ENCODE peak calls at places on chromosomes 7 and 10, in nine cellular contexts. N is right cardiac atrium; F is kidney epithelial cell; O is naive thymus-derived CD4-positive, alpha-beta T cell; E is cardiac fibroblast; I is ovary; K is fibroblast of lung; M is colonic mucosa; T is foreskin fibroblast. V is an unnamed sample.

GRCh38 chr7:50621932-50622587 is 56.9 kb upstream of the DDC start:
- DNase-seq in N (peak), F (no peak), O (no peak), E (no peak), I (no peak), K (no peak), M (no peak), T (no peak), V (no peak)

GRCh38 chr10:114491933-114492332 is 87.6 kb upstream of the AFAP1L2 start:
- DNase-seq in N (peak), F (no peak), O (no peak), E (no peak), I (peak), K (peak), M (no peak), T (no peak), V (no peak)

GRCh38 chr7:132656846-132657776 is 80.8 kb upstream of the PLXNA4 start:
- DNase-seq in N (no peak), F (no peak), O (no peak), E (peak), I (no peak), K (no peak), M (no peak), T (no peak), V (no peak)

GRCh38 chr10:73413528-73414229 is at the start of gene ANXA7:
- DNase-seq in N (peak), F (no peak), O (peak), E (peak), I (peak), K (peak), M (peak), T (peak), V (no peak)

GRCh38 chr10:13867822-13868221 is 281.1 kb downstream of the PRPF18 start:
- DNase-seq in N (no peak), F (no peak), O (no peak), E (no peak), I (no peak), K (no peak), M (no peak), T (no peak), V (no peak)

GRCh38 chr10:1625731-1626130 is 111.6 kb downstream of the ADARB2 start:
- DNase-seq in N (no peak), F (no peak), O (no peak), E (no peak), I (no peak), K (no peak), M (no peak), T (no peak), V (no peak)

GRCh38 chr7:30595461-30596042 is 874 bp downstream of the GARS1 start:
- DNase-seq in N (no peak), F (no peak), O (no peak), E (peak), I (no peak), K (peak), M (peak), T (no peak), V (no peak)

GRCh38 chr7:2229467-2229866 is 3.3 kb downstream of the MAD1L1 start:
- DNase-seq in N (no peak), F (no peak), O (no peak), E (no peak), I (no peak), K (no peak), M (no peak), T (no peak), V (no peak)

GRCh38 chr7:129240119-129240815 is 15.4 kb downstream of the AHCYL2 start:
- DNase-seq in N (no peak), F (peak), O (no peak), E (no peak), I (no peak), K (peak), M (no peak), T (no peak), V (no peak)

GRCh38 chr10:101745074-101745690 is 30.7 kb downstream of the FGF8 start:
- DNase-seq in N (no peak), F (no peak), O (no peak), E (no peak), I (no peak), K (no peak), M (peak), T (no peak), V (no peak)

GRCh38 chr7:8511810-8512209 is 78.4 kb downstream of the NXPH1 start:
- DNase-seq in N (peak), F (no peak), O (no peak), E (no peak), I (no peak), K (no peak), M (no peak), T (no peak), V (no peak)

GRCh38 chr10:28616514-28616913 is 60.8 kb upstream of the BAMBI start:
- DNase-seq in N (no peak), F (no peak), O (no peak), E (no peak), I (no peak), K (no peak), M (no peak), T (no peak), V (no peak)

GRCh38 chr10:87094373-87095240 is at the start of the genes GLUD1 and SHLD2:
- DNase-seq in N (peak), F (peak), O (peak), E (peak), I (peak), K (peak), M (peak), T (peak), V (no peak)

GRCh38 chr10:70247360-70247759 is 14.1 kb upstream of the PPA1 start:
- DNase-seq in N (no peak), F (no peak), O (no peak), E (no peak), I (no peak), K (no peak), M (no peak), T (no peak), V (no peak)

DNA sequence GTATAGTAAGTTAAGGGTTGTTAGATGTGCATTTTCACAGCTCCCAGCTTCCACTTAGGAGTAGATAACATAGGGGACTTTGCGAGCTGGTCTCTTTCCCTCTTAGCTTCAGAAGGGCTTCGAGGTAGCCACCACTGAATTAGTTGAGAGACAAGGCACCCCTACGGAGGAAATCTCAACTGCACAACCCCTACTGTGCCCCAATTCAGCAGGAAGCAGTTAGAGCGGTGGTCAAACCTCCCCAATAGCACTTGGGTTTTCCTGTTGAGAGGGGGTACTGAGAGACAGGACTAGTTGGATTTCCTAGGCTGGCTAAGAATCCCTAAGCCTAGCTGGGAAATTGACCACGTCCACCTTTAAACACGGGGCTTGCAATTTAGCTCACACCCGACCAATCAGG is 1.1 kb upstream of the HERPUD2 start:
- DNase-seq in N (no peak), F (no peak), O (no peak), E (no peak), I (no peak), K (no peak), M (no peak), T (no peak), V (no peak)
- H3K4me3 ChIP-seq in N (peak), F (no peak), O (peak), E (peak), I (peak), K (peak), M (no peak), T (peak), V (peak)

DNA sequence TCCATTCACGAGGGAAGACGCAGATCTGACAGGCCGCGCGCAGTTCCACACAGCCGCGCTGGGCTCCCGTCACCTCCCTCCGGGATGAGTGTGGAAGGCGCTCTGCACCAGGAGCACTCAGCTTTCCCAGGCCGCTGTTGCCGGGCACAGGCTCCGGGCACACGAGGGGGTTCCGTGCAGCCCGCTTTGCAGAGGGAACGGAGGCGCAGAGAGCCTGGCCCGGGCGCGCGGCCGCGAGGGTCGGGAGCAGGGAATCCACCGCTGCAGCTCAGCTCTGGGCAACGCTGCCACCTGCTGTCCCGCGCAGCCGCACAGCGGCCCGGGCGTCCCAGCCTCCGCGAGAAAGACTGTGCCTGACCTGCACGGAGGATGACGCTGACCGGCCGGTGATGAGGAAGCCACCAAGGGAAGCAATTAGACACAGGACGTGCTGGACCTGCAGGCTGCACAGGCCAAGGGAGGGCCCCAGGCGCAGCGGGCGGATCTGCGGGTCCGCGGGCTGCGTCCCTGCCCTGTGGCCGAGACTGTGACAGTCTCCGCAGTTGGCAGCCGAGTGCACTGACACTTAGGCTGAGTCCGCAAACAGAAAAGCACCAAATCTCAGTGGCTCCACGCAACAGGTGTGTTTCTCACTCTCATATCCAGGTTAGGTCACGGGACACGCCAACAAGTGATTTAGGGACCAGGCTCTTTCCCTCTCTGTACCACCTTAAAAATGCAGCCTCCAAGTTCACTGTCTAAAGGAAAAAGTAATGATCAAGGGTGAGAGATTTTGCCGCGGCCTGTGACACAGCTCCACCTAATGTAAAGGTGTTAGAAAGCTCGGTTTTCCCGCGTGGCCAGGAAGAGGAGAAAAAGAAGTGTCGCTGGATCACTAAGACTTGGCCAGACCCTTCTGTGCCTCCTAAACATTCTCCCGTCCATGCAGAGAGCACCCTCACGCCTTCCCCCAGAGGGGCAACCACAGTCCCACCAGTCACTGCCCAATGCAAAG is 94.5 kb downstream of the SEC61G start:
- DNase-seq in N (peak), F (no peak), O (peak), E (peak), I (peak), K (peak), M (peak), T (peak), V (no peak)
- H3K4me3 ChIP-seq in N (peak), F (peak), O (no peak), E (no peak), I (peak), K (no peak), M (peak), T (peak), V (peak)

DNA sequence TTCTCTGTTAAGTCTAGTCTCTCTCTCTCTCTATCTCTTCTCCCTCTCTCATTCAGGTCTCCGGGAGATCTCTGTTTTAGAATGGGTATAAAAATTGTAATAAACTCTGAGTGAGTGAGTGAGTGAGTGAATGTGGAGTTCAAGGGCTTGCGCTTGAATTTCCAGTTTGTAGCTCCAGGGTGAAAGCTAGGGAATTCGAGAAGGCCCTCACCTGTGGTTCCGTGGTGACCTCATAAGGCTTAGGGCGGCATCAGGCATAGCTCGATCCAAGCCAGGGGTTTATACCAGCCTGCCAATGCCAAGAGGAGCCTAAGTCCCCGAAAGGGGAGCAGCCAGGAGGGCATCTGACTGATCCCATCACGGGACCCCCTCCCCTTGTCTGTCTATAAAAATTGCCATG is 456 bp downstream of the AKR1B15 start:
- DNase-seq in N (no peak), F (no peak), O (no peak), E (no peak), I (no peak), K (no peak), M (no peak), T (no peak), V (no peak)
- H3K4me3 ChIP-seq in N (no peak), F (no peak), O (no peak), E (no peak), I (no peak), K (no peak), M (no peak), T (no peak), V (no peak)

GRCh38 chr10:88949051-88949450 is 3.5 kb downstream of the ACTA2 start:
- DNase-seq in N (no peak), F (no peak), O (no peak), E (no peak), I (no peak), K (no peak), M (no peak), T (no peak), V (no peak)
- H3K4me3 ChIP-seq in N (peak), F (no peak), O (no peak), E (no peak), I (peak), K (no peak), M (peak), T (no peak), V (peak)

GRCh38 chr10:75596930-75597629 is 165.7 kb downstream of the LRMDA start:
- DNase-seq in N (no peak), F (no peak), O (no peak), E (no peak), I (no peak), K (no peak), M (no peak), T (no peak), V (no peak)

GRCh38 chr10:75589895-75590654 is 158.7 kb downstream of the LRMDA start:
- DNase-seq in N (no peak), F (no peak), O (no peak), E (no peak), I (no peak), K (no peak), M (no peak), T (no peak), V (no peak)

GRCh38 chr10:75592014-75592842 is 160.8 kb downstream of the LRMDA start:
- DNase-seq in N (peak), F (no peak), O (no peak), E (no peak), I (no peak), K (no peak), M (no peak), T (no peak), V (no peak)

GRCh38 chr10:75593690-75594556 is 162.5 kb downstream of the LRMDA start:
- DNase-seq in N (peak), F (no peak), O (no peak), E (no peak), I (no peak), K (no peak), M (no peak), T (no peak), V (no peak)

DNA sequence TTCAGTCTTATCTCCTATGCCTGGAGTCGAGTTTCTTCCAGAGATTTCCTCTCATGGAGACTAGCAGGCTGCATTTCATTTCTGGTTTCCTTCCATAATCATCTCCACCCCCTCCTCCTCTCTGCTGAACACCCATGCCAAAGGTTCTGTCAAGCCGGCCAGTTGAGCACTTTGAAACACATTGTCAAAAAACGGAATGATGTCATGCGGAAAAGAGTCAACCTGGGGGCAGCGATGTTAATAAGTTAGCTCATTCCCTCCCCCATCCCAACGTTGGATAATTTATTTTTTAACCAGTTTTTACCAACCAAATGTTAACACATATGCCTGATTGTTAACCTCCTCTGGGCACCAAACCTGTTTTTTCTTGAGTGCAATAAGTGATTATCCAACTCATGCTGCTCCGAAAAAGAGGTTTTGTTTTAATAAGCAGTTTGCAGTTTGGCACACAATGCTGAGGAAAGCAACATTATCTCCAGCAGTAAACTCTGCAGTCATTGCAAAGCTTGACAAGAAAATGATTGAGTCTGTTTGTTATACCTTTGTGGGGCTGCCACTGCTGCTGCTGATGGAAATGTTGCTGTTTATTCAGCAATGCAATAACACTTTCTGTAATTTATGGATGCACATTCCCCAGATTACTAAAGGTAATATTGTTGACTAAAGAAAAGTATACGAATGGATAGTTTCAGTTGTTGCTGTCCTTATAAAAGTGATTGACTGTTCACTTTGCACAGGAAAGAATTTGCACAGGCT is 161.6 kb downstream of the LRMDA start:
- DNase-seq in N (peak), F (no peak), O (no peak), E (no peak), I (no peak), K (no peak), M (no peak), T (no peak), V (no peak)
- H3K4me3 ChIP-seq in N (peak), F (no peak), O (no peak), E (no peak), I (no peak), K (no peak), M (no peak), T (no peak), V (no peak)

DNA sequence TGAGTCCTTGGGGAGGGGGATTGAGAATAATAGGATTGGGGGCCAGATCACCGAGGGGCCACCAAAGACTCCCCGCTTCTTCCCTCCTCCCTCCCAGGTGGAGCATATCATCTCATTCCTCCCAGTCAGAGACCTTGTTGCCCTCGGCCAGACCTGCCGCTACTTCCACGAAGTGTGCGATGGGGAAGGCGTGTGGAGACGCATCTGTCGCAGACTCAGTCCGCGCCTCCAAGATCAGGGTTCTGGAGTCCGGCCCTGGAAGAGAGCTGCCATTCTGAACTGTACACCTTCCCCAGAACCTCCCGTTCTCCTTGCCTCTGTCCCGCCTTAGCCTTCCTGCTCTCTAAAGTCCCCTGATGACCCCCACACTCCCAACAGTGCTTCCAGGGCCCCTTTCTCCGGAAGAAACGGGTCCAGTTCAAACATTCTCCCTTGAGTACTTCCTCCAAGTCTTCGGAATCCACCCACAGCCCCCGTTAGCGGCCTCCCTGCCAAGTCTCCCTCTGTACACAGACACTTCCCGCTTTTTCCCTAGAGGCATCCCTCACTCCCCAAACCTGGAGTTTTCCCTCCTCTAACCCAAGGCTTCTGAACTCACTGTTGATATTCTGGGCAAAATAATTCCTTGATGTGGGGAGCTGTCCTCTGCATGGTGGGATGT is 4.1 kb downstream of the FBXO24 start:
- DNase-seq in N (peak), F (no peak), O (no peak), E (peak), I (no peak), K (no peak), M (no peak), T (no peak), V (no peak)
- H3K4me3 ChIP-seq in N (no peak), F (no peak), O (no peak), E (peak), I (no peak), K (no peak), M (no peak), T (no peak), V (no peak)

DNA sequence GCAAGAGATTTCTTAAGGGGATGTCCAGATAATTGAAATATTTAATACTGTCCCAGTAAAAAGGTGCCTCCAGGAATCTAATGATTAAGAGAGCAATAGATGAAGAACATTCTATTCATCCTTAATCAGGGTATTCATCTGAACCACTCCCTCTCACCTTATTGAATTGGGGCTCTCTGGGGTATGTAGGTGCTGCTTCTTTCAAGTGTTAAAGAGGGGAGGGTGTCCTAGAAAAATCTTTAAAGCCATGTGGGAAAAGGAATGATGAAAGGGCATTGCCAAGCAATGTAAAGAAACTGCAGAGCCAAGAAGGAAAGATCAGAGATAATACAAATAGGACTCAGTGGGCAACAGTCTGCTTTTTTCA is 12.9 kb upstream of the HERC4 start:
- DNase-seq in N (no peak), F (no peak), O (no peak), E (no peak), I (no peak), K (no peak), M (no peak), T (no peak), V (no peak)
- H3K4me3 ChIP-seq in N (peak), F (no peak), O (no peak), E (no peak), I (no peak), K (no peak), M (no peak), T (no peak), V (no peak)